ENCODE peak calls at places on chromosome 15, in five cellular contexts. G is AG10803, W is heart left ventricle, L is neural crest cell, Q is AG04450. P is an unnamed sample.

GRCh38 chr15:68632101-68632500 is 53.3 kb downstream of the CORO2B start:
- DNase-seq in G (no peak), W (no peak), L (no peak), Q (no peak), P (no peak)

GRCh38 chr15:73375755-73376305 is 7.1 kb upstream of the HCN4 start:
- DNase-seq in G (no peak), W (peak), L (no peak), Q (no peak), P (peak)

GRCh38 chr15:33125883-33126535 is 68.5 kb downstream of the FMN1 start:
- DNase-seq in G (no peak), W (no peak), L (no peak), Q (no peak), P (no peak)

GRCh38 chr15:94670436-94671034 is 439.2 kb downstream of the MCTP2 start:
- DNase-seq in G (peak), W (no peak), L (no peak), Q (peak), P (no peak)

GRCh38 chr15:87528873-87529272 is 727.7 kb downstream of the NTRK3 start:
- DNase-seq in G (peak), W (no peak), L (no peak), Q (no peak), P (no peak)

GRCh38 chr15:92733934-92734521 is 78.5 kb upstream of the FAM174B start:
- DNase-seq in G (peak), W (no peak), L (no peak), Q (no peak), P (peak)

GRCh38 chr15:25070357-25070963 is 115.7 kb downstream of the SNRPN start:
- DNase-seq in G (no peak), W (no peak), L (no peak), Q (no peak), P (no peak)

GRCh38 chr15:73942751-73943270 is 16.5 kb downstream of the LOXL1 start:
- DNase-seq in G (no peak), W (no peak), L (no peak), Q (no peak), P (no peak)

GRCh38 chr15:71329509-71330260 is 214.4 kb downstream of the THSD4 start:
- DNase-seq in G (peak), W (peak), L (no peak), Q (no peak), P (no peak)